ENCODE peak calls at places on chromosomes 12 and 14, in five cellular contexts. One of them, this sample, is unnamed.

GRCh38 chr12:116640320-116640719 is 81.1 kb downstream of the MAP1LC3B2 start:
- DNase-seq in lower leg skin: no peak
- DNase-seq in stomach: no peak
- DNase-seq in esophagus muscularis mucosa: no peak
- DNase-seq in testis: no peak
- DNase-seq in this sample: no peak

GRCh38 chr12:69495071-69495470 is 24.9 kb downstream of the FRS2 start:
- DNase-seq in esophagus muscularis mucosa: no peak
- DNase-seq in testis: no peak
- DNase-seq in stomach: no peak
- DNase-seq in lower leg skin: no peak
- DNase-seq in this sample: no peak

GRCh38 chr12:42361909-42362706 is 36.1 kb downstream of the PPHLN1 start:
- DNase-seq in esophagus muscularis mucosa: no peak
- DNase-seq in lower leg skin: no peak
- DNase-seq in stomach: no peak
- DNase-seq in testis: no peak
- DNase-seq in this sample: no peak

GRCh38 chr14:31418440-31418839 is 1.9 kb downstream of the HEATR5A start:
- DNase-seq in stomach: no peak
- DNase-seq in lower leg skin: no peak
- DNase-seq in esophagus muscularis mucosa: no peak
- DNase-seq in testis: no peak
- DNase-seq in this sample: no peak

GRCh38 chr12:99605-100004 is 33.0 kb downstream of the IQSEC3 start:
- DNase-seq in testis: no peak
- DNase-seq in lower leg skin: no peak
- DNase-seq in esophagus muscularis mucosa: no peak
- DNase-seq in stomach: no peak
- DNase-seq in this sample: no peak

GRCh38 chr14:26330982-26331381 is 266.9 kb downstream of the NOVA1 start:
- DNase-seq in testis: peak; percentile 66
- DNase-seq in lower leg skin: no peak
- DNase-seq in esophagus muscularis mucosa: no peak
- DNase-seq in stomach: no peak
- DNase-seq in this sample: no peak

GRCh38 chr12:89721291-89721987 is 12.8 kb upstream of the ATP2B1 start:
- DNase-seq in testis: no peak
- DNase-seq in lower leg skin: no peak
- DNase-seq in stomach: no peak
- DNase-seq in esophagus muscularis mucosa: no peak
- DNase-seq in this sample: no peak

GRCh38 chr12:85445060-85445938 is 165.3 kb downstream of the ALX1 start:
- DNase-seq in testis: no peak
- DNase-seq in esophagus muscularis mucosa: no peak
- DNase-seq in stomach: no peak
- DNase-seq in lower leg skin: no peak
- DNase-seq in this sample: no peak

GRCh38 chr12:8678661-8679111 is 16.1 kb upstream of the MFAP5 start:
- DNase-seq in testis: no peak
- DNase-seq in lower leg skin: peak; percentile 23
- DNase-seq in esophagus muscularis mucosa: no peak
- DNase-seq in stomach: no peak
- DNase-seq in this sample: no peak

GRCh38 chr12:31876568-31877424 is 82.4 kb upstream of the RESF1 start:
- DNase-seq in lower leg skin: no peak
- DNase-seq in stomach: no peak
- DNase-seq in testis: no peak
- DNase-seq in esophagus muscularis mucosa: no peak
- DNase-seq in this sample: no peak

GRCh38 chr14:103023881-103024473 is 33.4 kb downstream of the CDC42BPB start:
- DNase-seq in stomach: no peak
- DNase-seq in testis: no peak
- DNase-seq in lower leg skin: no peak
- DNase-seq in esophagus muscularis mucosa: no peak
- DNase-seq in this sample: peak; percentile 57
- TF ChIP-seq POLR2A in stomach: no peak
- TF ChIP-seq POLR2A in testis: no peak
- TF ChIP-seq POLR2A in lower leg skin: no peak
- TF ChIP-seq POLR2A in esophagus muscularis mucosa: no peak
- TF ChIP-seq POLR2A in this sample: no peak

GRCh38 chr12:65854629-65855028 is 30.3 kb downstream of the HMGA2 start:
- DNase-seq in testis: no peak
- DNase-seq in stomach: no peak
- DNase-seq in esophagus muscularis mucosa: no peak
- DNase-seq in lower leg skin: no peak
- DNase-seq in this sample: no peak
- TF ChIP-seq CTCF in testis: no peak
- TF ChIP-seq CTCF in stomach: no peak
- TF ChIP-seq CTCF in esophagus muscularis mucosa: no peak
- TF ChIP-seq CTCF in lower leg skin: no peak
- TF ChIP-seq CTCF in this sample: no peak

GRCh38 chr14:103177376-103177775 is 54.1 kb downstream of the TNFAIP2 start:
- DNase-seq in testis: no peak
- DNase-seq in stomach: no peak
- DNase-seq in esophagus muscularis mucosa: no peak
- DNase-seq in lower leg skin: no peak
- DNase-seq in this sample: no peak

GRCh38 chr14:103169954-103170353 is 46.7 kb downstream of the TNFAIP2 start:
- DNase-seq in lower leg skin: no peak
- DNase-seq in esophagus muscularis mucosa: no peak
- DNase-seq in stomach: no peak
- DNase-seq in testis: no peak
- DNase-seq in this sample: no peak

DNA sequence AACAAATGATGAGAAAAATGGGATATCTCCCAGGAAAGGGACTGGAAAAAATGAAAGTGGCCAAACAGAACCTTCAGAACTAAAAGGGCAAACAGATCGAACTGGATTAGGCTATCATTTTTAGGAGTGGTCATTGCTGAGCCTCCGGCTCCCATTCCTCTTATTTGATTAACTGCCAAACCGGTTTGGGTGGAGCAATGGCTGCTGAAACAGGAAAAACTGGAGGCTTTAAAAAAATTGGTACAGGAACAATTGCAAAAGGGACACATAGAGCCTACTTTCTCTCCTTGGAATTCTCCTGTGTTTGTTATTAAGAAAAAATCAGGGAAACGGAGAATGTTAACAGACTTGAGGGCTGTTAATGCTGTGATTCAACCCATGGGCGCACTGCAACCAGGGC is 49.7 kb downstream of the TNFAIP2 start:
- DNase-seq in esophagus muscularis mucosa: no peak
- DNase-seq in testis: no peak
- DNase-seq in lower leg skin: no peak
- DNase-seq in stomach: no peak
- DNase-seq in this sample: no peak
- H3K4me3 ChIP-seq in esophagus muscularis mucosa: no peak overlapping the region
- H3K4me3 ChIP-seq in testis: no peak overlapping the region
- H3K4me3 ChIP-seq in lower leg skin: no peak overlapping the region
- H3K4me3 ChIP-seq in stomach: no peak overlapping the region
- H3K4me3 ChIP-seq in this sample: no peak overlapping the region

GRCh38 chr12:57765003-57765697 is 1.7 kb downstream of the CYP27B1 start:
- DNase-seq in lower leg skin: peak; percentile 88
- DNase-seq in testis: peak; percentile 28
- DNase-seq in esophagus muscularis mucosa: no peak
- DNase-seq in stomach: peak; percentile 45
- DNase-seq in this sample: no peak
- TF ChIP-seq POLR2A in lower leg skin: no peak
- TF ChIP-seq POLR2A in testis: no peak
- TF ChIP-seq POLR2A in esophagus muscularis mucosa: no peak
- TF ChIP-seq POLR2A in stomach: no peak
- TF ChIP-seq POLR2A in this sample: no peak

GRCh38 chr12:128672428-128672827 is 151.3 kb downstream of the SLC15A4 start:
- DNase-seq in lower leg skin: no peak
- DNase-seq in testis: no peak
- DNase-seq in stomach: no peak
- DNase-seq in esophagus muscularis mucosa: no peak
- DNase-seq in this sample: no peak

GRCh38 chr12:128675576-128675975 is 148.2 kb downstream of the SLC15A4 start:
- DNase-seq in lower leg skin: no peak
- DNase-seq in esophagus muscularis mucosa: no peak
- DNase-seq in testis: no peak
- DNase-seq in stomach: no peak
- DNase-seq in this sample: no peak

GRCh38 chr12:128671528-128672042 is 152.2 kb downstream of the SLC15A4 start:
- DNase-seq in esophagus muscularis mucosa: no peak
- DNase-seq in stomach: no peak
- DNase-seq in testis: no peak
- DNase-seq in lower leg skin: no peak
- DNase-seq in this sample: no peak
- TF ChIP-seq CTCF in esophagus muscularis mucosa: no peak
- TF ChIP-seq CTCF in stomach: no peak
- TF ChIP-seq CTCF in testis: no peak
- TF ChIP-seq CTCF in lower leg skin: no peak
- TF ChIP-seq CTCF in this sample: no peak

GRCh38 chr12:113128802-113129663 is 6.5 kb downstream of the RASAL1 start:
- DNase-seq in esophagus muscularis mucosa: no peak
- DNase-seq in lower leg skin: no peak
- DNase-seq in stomach: no peak
- DNase-seq in testis: no peak
- DNase-seq in this sample: no peak
- H3K4me3 ChIP-seq in esophagus muscularis mucosa: no peak overlapping the region
- H3K4me3 ChIP-seq in lower leg skin: no peak overlapping the region
- H3K4me3 ChIP-seq in stomach: no peak overlapping the region
- H3K4me3 ChIP-seq in testis: no peak overlapping the region
- H3K4me3 ChIP-seq in this sample: no peak overlapping the region

DNA sequence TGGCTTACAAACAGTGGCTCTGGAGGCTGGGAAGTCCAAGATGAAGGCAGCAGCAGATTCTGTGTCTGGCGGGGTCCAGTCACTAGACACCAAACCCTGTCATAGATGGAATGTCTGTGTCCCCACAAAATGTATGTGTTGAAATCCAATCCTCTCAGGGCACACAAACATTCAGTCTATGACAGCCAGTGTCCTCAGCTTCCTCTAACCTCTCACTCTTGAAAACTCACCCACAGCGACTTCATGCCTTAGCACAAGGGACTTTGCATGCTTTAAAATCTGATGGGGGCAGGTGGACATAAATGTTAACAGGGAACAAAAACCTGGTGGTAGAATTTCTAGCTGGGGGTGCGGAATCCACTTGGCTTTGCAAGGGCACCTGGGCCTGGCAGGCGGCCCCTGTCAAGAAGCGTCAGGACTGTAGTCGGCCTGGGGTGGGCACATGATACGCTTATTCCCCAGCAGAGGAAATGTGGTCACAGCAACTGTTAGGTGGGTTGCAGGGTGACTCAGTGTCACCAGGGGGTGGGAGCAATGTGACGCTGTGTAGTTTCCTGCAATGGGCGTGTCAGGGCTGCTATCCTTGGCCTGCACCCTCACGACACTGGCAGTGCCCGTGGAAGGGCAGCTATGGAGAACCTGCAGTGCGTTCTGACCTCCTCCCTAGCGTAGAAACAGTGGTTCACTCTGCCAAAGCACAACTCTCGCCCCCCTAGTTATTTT is 17.7 kb downstream of the RIN3 start:
- DNase-seq in stomach: no peak
- DNase-seq in esophagus muscularis mucosa: no peak
- DNase-seq in testis: no peak
- DNase-seq in lower leg skin: no peak
- DNase-seq in this sample: no peak
- TF ChIP-seq POLR2A in stomach: no peak
- TF ChIP-seq POLR2A in esophagus muscularis mucosa: no peak
- TF ChIP-seq POLR2A in testis: no peak
- TF ChIP-seq POLR2A in lower leg skin: no peak
- TF ChIP-seq POLR2A in this sample: no peak